ENCODE peak calls at places on chromosomes 2 and 18, in four cellular contexts. Q is GM23248, F is hepatocyte, C is OCI-LY7. X is an unnamed sample.

GRCh38 chr2:132757676-132758075 is 87.7 kb upstream of the LYPD1 start:
- DNase-seq in Q (peak; percentile 3), F (no peak), C (no peak), X (no peak)

GRCh38 chr2:236717719-236718118 is 148.1 kb downstream of the ACKR3 start:
- DNase-seq in Q (no peak), F (no peak), C (no peak), X (peak; percentile 55)

GRCh38 chr2:11571170-11571569 is 37.3 kb downstream of the GREB1 start:
- DNase-seq in Q (no peak), F (no peak), C (no peak), X (peak; percentile 11)

GRCh38 chr2:214127178-214127970 is 283.5 kb upstream of the VWC2L start:
- DNase-seq in Q (peak; percentile 84), F (no peak), C (no peak), X (peak; percentile 55)

GRCh38 chr2:173985595-173985994 is 20.4 kb upstream of the SP3 start:
- DNase-seq in Q (no peak), F (no peak), C (no peak), X (no peak)

GRCh38 chr18:57801379-57802165 is 1.5 kb downstream of the ATP8B1 start:
- DNase-seq in Q (peak; percentile 60), F (peak; percentile 39), C (no peak), X (peak; percentile 22)

GRCh38 chr18:75218524-75218923 is 7.9 kb downstream of the TSHZ1 start:
- DNase-seq in Q (no peak), F (no peak), C (no peak), X (no peak)

GRCh38 chr18:47113796-47114540 is 36.3 kb downstream of the HDHD2 start:
- DNase-seq in Q (peak; percentile 63), F (no peak), C (no peak), X (no peak)

GRCh38 chr2:108409768-108410167 is 32.0 kb downstream of the SULT1C4 start:
- DNase-seq in Q (peak; percentile 63), F (no peak), C (no peak), X (no peak)

GRCh38 chr2:239476029-239476756 is 75.4 kb upstream of the HDAC4 start:
- DNase-seq in Q (no peak), F (no peak), C (no peak), X (no peak)

GRCh38 chr2:239476757-239477565 is 76.1 kb upstream of the HDAC4 start:
- DNase-seq in Q (no peak), F (no peak), C (no peak), X (no peak)

GRCh38 chr2:239473211-239473805 is 72.5 kb upstream of the HDAC4 start:
- DNase-seq in Q (no peak), F (no peak), C (no peak), X (no peak)

GRCh38 chr2:239477606-239478005 is 76.8 kb upstream of the HDAC4 start:
- DNase-seq in Q (no peak), F (no peak), C (no peak), X (no peak)

GRCh38 chr2:239475161-239476028 is 74.6 kb upstream of the HDAC4 start:
- DNase-seq in Q (no peak), F (no peak), C (no peak), X (no peak)
- H3K9me3 ChIP-seq in Q (no peaks in the 10 kb centered on the region), F (no peaks in the 10 kb centered on the region), C (no peaks in the 10 kb centered on the region), X (no peaks in the 10 kb centered on the region)

DNA sequence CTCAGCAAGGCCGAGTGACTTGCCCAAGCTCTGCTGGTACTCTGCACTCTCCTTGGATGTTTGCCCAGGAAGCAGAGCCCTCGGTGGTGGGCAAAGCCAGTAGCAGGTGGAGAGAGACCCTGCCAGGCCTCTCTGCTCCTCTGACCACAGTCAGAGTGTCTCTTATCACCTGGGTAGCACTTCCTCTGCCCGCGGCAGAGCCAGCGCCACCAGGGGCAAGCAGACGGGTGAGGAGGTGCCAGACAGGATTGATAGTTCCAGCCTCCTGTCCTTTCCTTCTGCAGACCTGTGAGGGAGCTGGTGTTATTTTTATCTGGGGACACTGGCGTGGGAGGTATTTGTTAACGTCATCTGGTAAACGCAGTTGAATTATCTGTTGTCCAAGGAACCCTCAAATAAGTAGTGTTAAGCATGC is 152.9 kb downstream of the SMAD7 start:
- DNase-seq in Q (no peak), F (no peak), C (no peak), X (no peak)
- TF ChIP-seq EZH2phosphoT487 in Q (no peak), F (no peak), C (no peak), X (no peak)

GRCh38 chr2:179211355-179211754 is 53.3 kb downstream of the SESTD1 start:
- DNase-seq in Q (no peak), F (no peak), C (no peak), X (no peak)
- H3K9me3 ChIP-seq in Q (peaks cover 5% of the 10 kb centered on the region), F (no peaks in the 10 kb centered on the region), C (no peaks in the 10 kb centered on the region), X (no peaks in the 10 kb centered on the region)

DNA sequence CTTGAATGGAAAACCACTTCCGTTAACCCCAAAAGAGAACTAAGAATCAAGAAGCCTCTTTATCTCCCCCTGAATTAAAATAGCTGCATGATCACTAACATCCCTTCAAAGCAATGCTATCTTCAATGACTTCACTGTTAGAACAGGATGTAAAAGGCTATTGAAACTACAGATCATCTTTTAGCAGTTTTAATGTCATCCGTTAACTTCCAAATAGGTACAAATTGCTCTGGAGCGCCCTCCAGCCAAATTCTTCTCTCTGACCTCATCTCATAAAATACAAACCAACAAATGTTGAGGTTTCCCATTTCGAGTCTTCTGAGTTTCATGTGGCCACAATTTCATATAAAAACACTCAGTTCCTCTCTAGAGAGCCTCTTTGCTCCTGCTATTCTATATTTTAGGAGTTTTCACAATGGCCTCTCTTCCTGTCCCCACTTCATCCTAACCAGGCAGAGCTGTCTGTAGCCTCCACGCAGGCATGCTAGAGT is 38.0 kb downstream of the B4GALT6 start:
- DNase-seq in Q (no peak), F (no peak), C (no peak), X (peak; percentile 32)
- TF ChIP-seq EZH2phosphoT487 in Q (no peak), F (no peak), C (no peak), X (no peak)

GRCh38 chr2:238591732-238592131 is 165.0 kb downstream of the ASB1 start:
- DNase-seq in Q (no peak), F (peak; percentile 3), C (no peak), X (no peak)

GRCh38 chr2:238594796-238595749 is 168.3 kb downstream of the ASB1 start:
- DNase-seq in Q (no peak), F (no peak), C (no peak), X (no peak)

GRCh38 chr2:238595750-238596570 is 169.2 kb downstream of the ASB1 start:
- DNase-seq in Q (peak; percentile 13), F (no peak), C (no peak), X (no peak)

GRCh38 chr2:238593236-238593635 is 166.5 kb downstream of the ASB1 start:
- DNase-seq in Q (no peak), F (no peak), C (no peak), X (no peak)

GRCh38 chr2:238593678-238594077 is 167.0 kb downstream of the ASB1 start:
- DNase-seq in Q (no peak), F (no peak), C (no peak), X (no peak)
- H3K9me3 ChIP-seq in Q (no peaks in the 10 kb centered on the region), F (no peaks in the 10 kb centered on the region), C (no peaks in the 10 kb centered on the region), X (no peaks in the 10 kb centered on the region)

GRCh38 chr2:1929001-1929400 is 184.7 kb upstream of the PXDN start:
- DNase-seq in Q (no peak), F (no peak), C (no peak), X (no peak)
- TF ChIP-seq EZH2phosphoT487 in Q (no peak), F (no peak), C (no peak), X (no peak)

DNA sequence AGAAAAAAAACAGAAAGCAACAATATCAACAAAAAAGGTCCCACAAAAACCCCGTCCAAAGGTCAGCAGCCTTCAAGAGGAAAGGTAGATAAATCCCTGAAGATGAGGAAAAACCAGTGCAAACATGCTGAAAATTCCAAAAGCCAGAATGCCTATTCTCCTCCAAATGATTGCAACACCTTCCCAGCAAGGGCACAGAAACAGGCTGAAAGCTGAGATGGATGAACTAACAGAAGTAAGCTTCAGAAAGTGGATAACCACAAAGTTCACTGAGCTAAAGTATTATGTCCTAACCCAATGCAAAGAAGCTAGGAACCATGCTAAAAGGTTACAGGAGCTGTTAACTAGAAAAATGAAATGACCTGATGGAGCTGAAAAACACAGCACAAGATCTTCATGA is 226.4 kb upstream of the DSEL start:
- DNase-seq in Q (no peak), F (no peak), C (no peak), X (no peak)
- H3K9me3 ChIP-seq in Q (no peaks in the 10 kb centered on the region), F (no peaks in the 10 kb centered on the region), C (no peaks in the 10 kb centered on the region), X (no peaks in the 10 kb centered on the region)

GRCh38 chr2:98833172-98833916 is 102.4 kb upstream of the MGAT4A start:
- DNase-seq in Q (no peak), F (no peak), C (no peak), X (peak; percentile 22)

GRCh38 chr2:98830573-98831145 is 99.7 kb upstream of the MGAT4A start:
- DNase-seq in Q (no peak), F (no peak), C (no peak), X (no peak)

GRCh38 chr2:98832172-98832571 is 101.2 kb upstream of the MGAT4A start:
- DNase-seq in Q (no peak), F (no peak), C (no peak), X (no peak)

GRCh38 chr2:98835831-98836385 is 100.1 kb downstream of the CRACDL start:
- DNase-seq in Q (no peak), F (no peak), C (no peak), X (peak; percentile 39)

GRCh38 chr2:98833917-98834263 is 102.1 kb downstream of the CRACDL start:
- DNase-seq in Q (no peak), F (no peak), C (no peak), X (no peak)
- TF ChIP-seq EZH2phosphoT487 in Q (no peak), F (no peak), C (no peak), X (no peak)

GRCh38 chr2:67463810-67464209 is 66.7 kb downstream of the ETAA1 start:
- DNase-seq in Q (no peak), F (peak; percentile 19), C (no peak), X (peak; percentile 96)
- H3K9me3 ChIP-seq in Q (no peaks in the 10 kb centered on the region), F (no peaks in the 10 kb centered on the region), C (no peaks in the 10 kb centered on the region), X (no peaks in the 10 kb centered on the region)